ENCODE peak calls at places on chromosomes 3 and 15, in four cellular contexts. M is progenitor cell of endocrine pancreas, F is stomach, R is IMR-90. L is an unnamed sample.
A peak's percentile ranks its signal among the peaks of the same experiment; 100 is the strongest.

GRCh38 chr3:185473290-185473815 is 25.5 kb downstream of the TMEM41A start:
- DNase-seq in F (no peak), R (peak; percentile 2), M (no peak), L (peak; percentile 41)

GRCh38 chr3:66803206-66803605 is 194.9 kb upstream of the KBTBD8 start:
- DNase-seq in M (no peak), F (no peak), R (no peak), L (no peak)

GRCh38 chr3:62188547-62189375 is 184.6 kb downstream of the FEZF2 start:
- DNase-seq in M (peak; percentile 50), R (peak; percentile 75), F (peak; percentile 76), L (peak; percentile 87)

GRCh38 chr3:182484184-182484583 is 309.1 kb upstream of the ATP11B start:
- DNase-seq in R (no peak), M (no peak), F (no peak), L (no peak)

GRCh38 chr3:24521306-24522154 is 26.9 kb upstream of the THRB start:
- DNase-seq in F (peak; percentile 65), M (peak; percentile 44), R (no peak), L (peak; percentile 58)

GRCh38 chr3:43098761-43099160 is 7.1 kb downstream of the POMGNT2 start:
- DNase-seq in M (no peak), R (no peak), F (no peak), L (no peak)

GRCh38 chr3:11559816-11560633 is 83.7 kb downstream of the VGLL4 start:
- DNase-seq in M (no peak), F (no peak), R (no peak), L (no peak)

GRCh38 chr3:55596212-55596611 is 109.1 kb upstream of the WNT5A start:
- DNase-seq in R (no peak), M (no peak), F (no peak), L (no peak)

GRCh38 chr3:135161425-135161824 is 366.4 kb downstream of the EPHB1 start:
- DNase-seq in M (no peak), R (no peak), F (no peak), L (no peak)

GRCh38 chr15:94324117-94324826 is 92.9 kb downstream of the MCTP2 start:
- DNase-seq in R (peak; percentile 65), M (peak; percentile 25), F (peak; percentile 53), L (peak; percentile 74)

GRCh38 chr3:25582242-25582641 is 82.5 kb downstream of the TOP2B start:
- DNase-seq in F (no peak), M (no peak), R (peak; percentile 96), L (peak; percentile 97)

GRCh38 chr3:197428117-197428761 is 127.5 kb downstream of the BDH1 start:
- DNase-seq in F (peak; percentile 65), M (no peak), R (peak; percentile 36), L (peak; percentile 56)

GRCh38 chr3:100732435-100732834 is 23.1 kb downstream of the TFG start:
- DNase-seq in F (no peak), M (no peak), R (no peak), L (no peak)

GRCh38 chr3:100740207-100740606 is 30.9 kb downstream of the TFG start:
- DNase-seq in M (no peak), F (no peak), R (no peak), L (no peak)

DNA sequence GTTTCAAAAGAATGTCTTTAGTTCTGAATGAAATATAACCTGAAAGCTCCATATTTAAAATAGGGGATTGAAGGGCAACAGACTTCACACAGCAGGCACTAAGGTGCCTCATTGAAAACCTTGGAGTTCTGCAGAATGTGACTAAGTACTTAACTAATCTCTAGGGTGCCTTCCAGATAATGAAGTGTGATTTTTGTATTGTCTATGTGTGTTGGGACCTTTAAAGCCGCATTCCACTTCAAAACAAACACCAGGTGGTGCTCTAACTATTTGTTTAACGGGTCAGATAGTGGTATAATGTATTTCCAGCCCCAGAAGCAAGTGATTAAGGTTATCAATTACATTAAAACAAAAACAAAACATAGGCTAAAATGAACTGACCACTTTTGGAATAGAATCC is 28.0 kb downstream of the TFG start:
- DNase-seq in M (no peak), R (peak; percentile 15), F (no peak), L (peak; percentile 48)
- TF ChIP-seq CTCF in M (peak; percentile 28), R (peak; percentile 39), F (no peak), L (peak; percentile 49)

GRCh38 chr15:71685420-71685993 is 124.8 kb upstream of the NR2E3 start:
- DNase-seq in R (no peak), M (no peak), F (no peak), L (peak; percentile 20)
- TF ChIP-seq CTCF in R (no peak), M (no peak), F (no peak), L (no peak)

GRCh38 chr3:52004158-52004787 is 8.6 kb upstream of the RPL29 start:
- DNase-seq in M (peak; percentile 46), F (no peak), R (peak; percentile 48), L (peak; percentile 67)
- TF ChIP-seq CTCF in M (peak; percentile 66), F (no peak), R (peak; percentile 78), L (peak; percentile 80)

DNA sequence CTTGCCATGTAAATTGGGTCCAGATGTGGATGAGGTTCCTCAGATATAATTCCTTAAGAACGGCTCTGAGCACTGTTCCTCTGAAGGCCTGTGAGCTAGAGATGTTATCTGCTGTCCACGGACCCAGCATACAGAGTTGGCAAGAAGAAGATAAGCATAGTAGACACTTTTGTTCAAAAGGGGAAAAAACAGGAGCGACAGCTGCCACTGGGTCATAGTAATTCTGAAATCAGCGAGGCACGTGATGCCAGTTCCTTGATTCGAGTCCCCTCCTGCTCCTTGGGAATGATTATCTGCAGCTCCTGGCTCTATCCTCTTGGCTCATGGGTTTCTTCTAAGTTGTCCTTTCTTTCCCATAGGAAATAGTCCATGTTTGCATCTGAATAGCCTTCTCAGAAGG is 2.5 kb upstream of the RAB7A start:
- DNase-seq in F (no peak), M (no peak), R (no peak), L (no peak)
- TF ChIP-seq CTCF in F (no peak), M (no peak), R (no peak), L (no peak)

DNA sequence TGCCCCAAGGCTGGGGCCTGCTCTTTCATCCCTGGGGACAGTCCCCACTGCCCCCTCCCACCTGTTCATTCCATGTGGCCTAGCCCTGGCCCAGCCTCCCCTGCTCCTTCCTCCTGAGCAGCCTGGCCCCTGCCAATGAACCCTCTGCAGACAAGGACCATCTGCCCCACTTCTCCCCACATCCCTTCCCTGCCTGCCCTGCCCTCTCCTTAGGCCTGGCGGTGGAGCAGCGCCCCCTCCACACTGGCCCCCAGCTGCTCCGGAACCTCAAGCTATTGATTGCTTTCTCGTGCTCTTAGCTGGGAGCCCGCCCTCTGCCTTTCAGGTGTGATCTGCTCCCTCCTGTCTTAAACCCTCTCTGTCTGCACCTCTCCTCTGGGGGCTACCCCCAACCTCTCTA is 8.0 kb downstream of the PLXNA1 start:
- DNase-seq in M (no peak), R (no peak), F (no peak), L (no peak)
- TF ChIP-seq CTCF in M (no peak), R (no peak), F (no peak), L (no peak)

DNA sequence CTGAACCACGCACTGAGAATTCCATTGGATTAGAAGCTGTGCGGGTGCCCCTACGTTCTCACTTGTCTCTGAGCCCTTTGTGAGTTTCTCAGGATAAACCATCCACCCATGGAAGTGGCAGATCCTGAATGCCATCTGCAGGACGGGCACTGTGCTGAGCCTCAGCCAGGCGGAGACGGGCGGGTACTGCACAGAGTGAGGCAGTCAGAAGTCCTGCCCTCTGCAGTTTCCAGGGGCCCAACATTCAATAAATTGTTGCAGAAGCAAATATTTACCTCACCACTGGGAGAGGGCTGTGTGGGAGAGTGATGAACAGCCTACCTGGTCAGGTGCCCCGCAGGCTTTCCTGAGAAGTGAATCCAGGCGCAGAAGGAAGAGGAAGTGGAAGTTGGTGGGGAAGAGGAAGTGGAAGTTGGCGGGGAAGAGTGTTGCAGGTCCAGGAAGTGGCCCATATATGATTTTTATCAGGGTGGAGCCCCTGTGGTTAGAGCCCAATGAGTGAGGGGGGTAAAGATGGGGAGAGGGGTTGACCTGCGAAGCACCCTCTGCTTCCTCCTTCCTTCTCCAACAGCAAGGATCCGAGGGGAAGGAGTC is 100.8 kb downstream of the SLCO3A1 start:
- DNase-seq in F (no peak), R (no peak), M (peak; percentile 20), L (no peak)
- TF ChIP-seq CTCF in F (peak; percentile 14), R (no peak), M (no peak), L (no peak)

GRCh38 chr3:128854382-128854939 is 25.0 kb upstream of the ACAD9 start:
- DNase-seq in M (no peak), F (no peak), R (no peak), L (no peak)
- TF ChIP-seq CTCF in M (no peak), F (no peak), R (no peak), L (no peak)

GRCh38 chr15:44550256-44550655 is 13.3 kb downstream of the EIF3J start:
- DNase-seq in M (no peak), F (no peak), R (peak; percentile 55), L (peak; percentile 66)

GRCh38 chr15:44541282-44541958 is 4.5 kb downstream of the EIF3J start:
- DNase-seq in R (peak; percentile 90), M (no peak), F (no peak), L (peak; percentile 94)

GRCh38 chr15:44550734-44551133 is 13.8 kb downstream of the EIF3J start:
- DNase-seq in R (no peak), F (no peak), M (no peak), L (no peak)

GRCh38 chr15:44545934-44546802 is 9.2 kb downstream of the EIF3J start:
- DNase-seq in F (no peak), M (no peak), R (peak; percentile 52), L (peak; percentile 53)
- TF ChIP-seq CTCF in F (no peak), M (peak; percentile 38), R (peak; percentile 38), L (peak; percentile 61)

L was measured in choroid plexus epithelial cell.